ENCODE peak calls at places on chromosomes 12 and 14, in four cellular contexts. One of them, this sample, is unnamed.
A peak's percentile ranks its signal among the peaks of the same experiment; 100 is the strongest.

GRCh38 chr12:19967001-19967400 is 401.3 kb upstream of the PDE3A start:
- DNase-seq in mammary epithelial cell: no peak
- DNase-seq in right lobe of liver: no peak
- DNase-seq in MM.1S: no peak
- DNase-seq in this sample: no peak

GRCh38 chr14:101819251-101819990 is 57.9 kb downstream of the PPP2R5C start:
- DNase-seq in mammary epithelial cell: no peak
- DNase-seq in MM.1S: no peak
- DNase-seq in right lobe of liver: no peak
- DNase-seq in this sample: no peak

GRCh38 chr14:75993567-75994041 is 8.0 kb downstream of the IFT43 start:
- DNase-seq in right lobe of liver: no peak
- DNase-seq in mammary epithelial cell: no peak
- DNase-seq in MM.1S: no peak
- DNase-seq in this sample: no peak

GRCh38 chr12:95980437-95980836 is 15.7 kb downstream of the HAL start:
- DNase-seq in mammary epithelial cell: no peak
- DNase-seq in right lobe of liver: no peak
- DNase-seq in MM.1S: no peak
- DNase-seq in this sample: no peak

GRCh38 chr12:26297386-26298070 is 102.2 kb downstream of the SSPN start:
- DNase-seq in mammary epithelial cell: peak; percentile 87
- DNase-seq in MM.1S: no peak
- DNase-seq in right lobe of liver: no peak
- DNase-seq in this sample: no peak

GRCh38 chr14:61476737-61477410 is 155.5 kb downstream of the PRKCH start:
- DNase-seq in MM.1S: no peak
- DNase-seq in mammary epithelial cell: peak; percentile 90
- DNase-seq in right lobe of liver: peak; percentile 68
- DNase-seq in this sample: no peak

GRCh38 chr12:19234991-19235876 is 105.7 kb downstream of the PLEKHA5 start:
- DNase-seq in right lobe of liver: no peak
- DNase-seq in mammary epithelial cell: peak; percentile 23
- DNase-seq in MM.1S: no peak
- DNase-seq in this sample: no peak

GRCh38 chr14:105151131-105151837 is 17.3 kb downstream of the JAG2 start:
- DNase-seq in mammary epithelial cell: no peak
- DNase-seq in right lobe of liver: no peak
- DNase-seq in MM.1S: no peak
- DNase-seq in this sample: no peak

GRCh38 chr14:68248481-68249255 is 429.1 kb downstream of the RAD51B start:
- DNase-seq in mammary epithelial cell: peak; percentile 35
- DNase-seq in MM.1S: peak; percentile 11
- DNase-seq in right lobe of liver: no peak
- DNase-seq in this sample: peak; percentile 54

GRCh38 chr12:69511469-69511868 is 41.3 kb downstream of the FRS2 start:
- DNase-seq in mammary epithelial cell: no peak
- DNase-seq in MM.1S: no peak
- DNase-seq in right lobe of liver: no peak
- DNase-seq in this sample: no peak

GRCh38 chr14:88411039-88411438 is 25.6 kb downstream of the SPATA7 start:
- DNase-seq in right lobe of liver: no peak
- DNase-seq in MM.1S: no peak
- DNase-seq in mammary epithelial cell: no peak
- DNase-seq in this sample: peak; percentile 44

GRCh38 chr14:101881426-101881825 is 82.9 kb upstream of the DYNC1H1 start:
- DNase-seq in mammary epithelial cell: no peak
- DNase-seq in right lobe of liver: no peak
- DNase-seq in MM.1S: no peak
- DNase-seq in this sample: no peak

GRCh38 chr12:58395470-58395869 is 454.1 kb downstream of the ATP23 start:
- DNase-seq in MM.1S: no peak
- DNase-seq in mammary epithelial cell: peak; percentile 54
- DNase-seq in right lobe of liver: no peak
- DNase-seq in this sample: no peak

GRCh38 chr12:123055281-123055766 is 74.8 kb downstream of the ARL6IP4 start:
- DNase-seq in right lobe of liver: no peak
- DNase-seq in mammary epithelial cell: no peak
- DNase-seq in MM.1S: no peak
- DNase-seq in this sample: no peak

GRCh38 chr12:100688451-100688864 is 106.1 kb upstream of the ANO4 start:
- DNase-seq in mammary epithelial cell: peak; percentile 37
- DNase-seq in MM.1S: no peak
- DNase-seq in right lobe of liver: no peak
- DNase-seq in this sample: no peak

GRCh38 chr12:11998944-11999315 is 71.8 kb upstream of the BCL2L14 start:
- DNase-seq in mammary epithelial cell: no peak
- DNase-seq in right lobe of liver: no peak
- DNase-seq in MM.1S: no peak
- DNase-seq in this sample: no peak

GRCh38 chr12:115810580-115810979 is 466.9 kb downstream of the MED13L start:
- DNase-seq in MM.1S: no peak
- DNase-seq in mammary epithelial cell: no peak
- DNase-seq in right lobe of liver: no peak
- DNase-seq in this sample: no peak

GRCh38 chr12:34403706-34404376 is 381.5 kb downstream of the ALG10 start:
- DNase-seq in MM.1S: no peak
- DNase-seq in right lobe of liver: peak; percentile 30
- DNase-seq in mammary epithelial cell: no peak
- DNase-seq in this sample: peak; percentile 14

GRCh38 chr12:32944195-32944594 is 47.6 kb upstream of the PKP2 start:
- DNase-seq in MM.1S: no peak
- DNase-seq in right lobe of liver: no peak
- DNase-seq in mammary epithelial cell: peak; percentile 72
- DNase-seq in this sample: no peak

GRCh38 chr14:88439088-88439487 is 53.6 kb downstream of the SPATA7 start:
- DNase-seq in MM.1S: no peak
- DNase-seq in right lobe of liver: no peak
- DNase-seq in mammary epithelial cell: no peak
- DNase-seq in this sample: no peak

GRCh38 chr12:113007166-113007565 is 28.8 kb downstream of the OAS2 start:
- DNase-seq in mammary epithelial cell: peak; percentile 77
- DNase-seq in right lobe of liver: no peak
- DNase-seq in MM.1S: no peak
- DNase-seq in this sample: no peak

GRCh38 chr14:65095633-65096205 is 6.6 kb downstream of the MAX start:
- DNase-seq in mammary epithelial cell: no peak
- DNase-seq in MM.1S: no peak
- DNase-seq in right lobe of liver: peak; percentile 76
- DNase-seq in this sample: no peak

GRCh38 chr12:77323778-77324415 is 258.5 kb upstream of the E2F7 start:
- DNase-seq in mammary epithelial cell: no peak
- DNase-seq in right lobe of liver: no peak
- DNase-seq in MM.1S: no peak
- DNase-seq in this sample: no peak

GRCh38 chr12:1559729-1560128 is 34.7 kb downstream of the FBXL14 start:
- DNase-seq in MM.1S: no peak
- DNase-seq in mammary epithelial cell: no peak
- DNase-seq in right lobe of liver: no peak
- DNase-seq in this sample: no peak

GRCh38 chr12:68532204-68532886 is 78.4 kb upstream of the RAP1B start:
- DNase-seq in mammary epithelial cell: no peak
- DNase-seq in right lobe of liver: no peak
- DNase-seq in MM.1S: no peak
- DNase-seq in this sample: no peak

GRCh38 chr12:119249441-119249840 is 70.7 kb downstream of the HSPB8 start:
- DNase-seq in mammary epithelial cell: no peak
- DNase-seq in MM.1S: no peak
- DNase-seq in right lobe of liver: no peak
- DNase-seq in this sample: no peak

GRCh38 chr14:65260786-65261185 is 151.7 kb upstream of the FUT8 start:
- DNase-seq in right lobe of liver: no peak
- DNase-seq in mammary epithelial cell: no peak
- DNase-seq in MM.1S: no peak
- DNase-seq in this sample: no peak

GRCh38 chr12:96400631-96401060 is 407 bp upstream of the CDK17 start:
- DNase-seq in right lobe of liver: no peak
- DNase-seq in MM.1S: no peak
- DNase-seq in mammary epithelial cell: peak; percentile 45
- DNase-seq in this sample: no peak

GRCh38 chr12:58509116-58509885 is 411.0 kb downstream of the LRIG3 start:
- DNase-seq in MM.1S: no peak
- DNase-seq in mammary epithelial cell: peak; percentile 91
- DNase-seq in right lobe of liver: no peak
- DNase-seq in this sample: no peak

GRCh38 chr12:26658991-26659390 is 174.0 kb downstream of the ITPR2 start:
- DNase-seq in right lobe of liver: no peak
- DNase-seq in MM.1S: no peak
- DNase-seq in mammary epithelial cell: no peak
- DNase-seq in this sample: no peak

GRCh38 chr12:67018105-67018504 is 251.1 kb upstream of the CAND1 start:
- DNase-seq in right lobe of liver: no peak
- DNase-seq in MM.1S: no peak
- DNase-seq in mammary epithelial cell: no peak
- DNase-seq in this sample: no peak

GRCh38 chr12:104634044-104634443 is 177.3 kb downstream of the CHST11 start:
- DNase-seq in mammary epithelial cell: no peak
- DNase-seq in MM.1S: no peak
- DNase-seq in right lobe of liver: no peak
- DNase-seq in this sample: no peak

GRCh38 chr12:104877107-104877705 is 80.9 kb downstream of the SLC41A2 start:
- DNase-seq in MM.1S: no peak
- DNase-seq in mammary epithelial cell: peak; percentile 19
- DNase-seq in right lobe of liver: no peak
- DNase-seq in this sample: no peak

GRCh38 chr14:68580676-68581075 is 212.2 kb downstream of the ZFP36L1 start:
- DNase-seq in right lobe of liver: no peak
- DNase-seq in MM.1S: no peak
- DNase-seq in mammary epithelial cell: no peak
- DNase-seq in this sample: peak; percentile 20

GRCh38 chr12:16492240-16492639 is 113.7 kb downstream of the LMO3 start:
- DNase-seq in right lobe of liver: no peak
- DNase-seq in MM.1S: no peak
- DNase-seq in mammary epithelial cell: no peak
- DNase-seq in this sample: no peak

DNA sequence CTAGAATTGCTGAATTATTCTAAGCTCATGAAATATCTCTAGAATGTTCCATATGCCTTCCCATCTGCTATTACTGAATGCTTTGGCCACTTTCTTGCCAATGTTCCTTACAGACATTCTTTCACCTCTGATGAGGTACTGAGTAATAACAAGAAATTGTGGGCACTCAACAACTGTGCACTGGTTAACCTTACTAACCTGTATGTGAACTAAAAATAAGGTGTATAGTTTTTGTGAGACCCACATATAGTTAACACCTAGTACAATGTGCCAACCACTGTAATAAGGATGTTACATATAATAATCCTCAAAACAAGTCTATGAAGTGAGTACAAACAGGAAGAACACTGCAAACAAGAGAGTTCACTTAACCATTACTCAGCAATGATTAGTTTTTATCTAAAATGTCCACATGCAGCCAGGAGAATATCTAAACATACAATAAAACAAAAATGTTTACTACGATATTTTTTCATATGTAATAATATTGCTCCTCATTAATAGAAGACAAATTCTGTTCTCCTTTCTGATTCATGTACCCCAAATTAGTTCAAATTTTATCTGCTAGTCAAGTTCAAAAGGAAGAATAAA is 4.4 kb downstream of the DDHD1 start:
- DNase-seq in mammary epithelial cell: no peak
- DNase-seq in MM.1S: no peak
- DNase-seq in right lobe of liver: no peak
- DNase-seq in this sample: no peak
- H3K4me3 ChIP-seq in mammary epithelial cell: no peak overlapping the region
- H3K4me3 ChIP-seq in MM.1S: no peak overlapping the region
- H3K4me3 ChIP-seq in right lobe of liver: no peak overlapping the region
- H3K4me3 ChIP-seq in this sample: no peak overlapping the region

DNA sequence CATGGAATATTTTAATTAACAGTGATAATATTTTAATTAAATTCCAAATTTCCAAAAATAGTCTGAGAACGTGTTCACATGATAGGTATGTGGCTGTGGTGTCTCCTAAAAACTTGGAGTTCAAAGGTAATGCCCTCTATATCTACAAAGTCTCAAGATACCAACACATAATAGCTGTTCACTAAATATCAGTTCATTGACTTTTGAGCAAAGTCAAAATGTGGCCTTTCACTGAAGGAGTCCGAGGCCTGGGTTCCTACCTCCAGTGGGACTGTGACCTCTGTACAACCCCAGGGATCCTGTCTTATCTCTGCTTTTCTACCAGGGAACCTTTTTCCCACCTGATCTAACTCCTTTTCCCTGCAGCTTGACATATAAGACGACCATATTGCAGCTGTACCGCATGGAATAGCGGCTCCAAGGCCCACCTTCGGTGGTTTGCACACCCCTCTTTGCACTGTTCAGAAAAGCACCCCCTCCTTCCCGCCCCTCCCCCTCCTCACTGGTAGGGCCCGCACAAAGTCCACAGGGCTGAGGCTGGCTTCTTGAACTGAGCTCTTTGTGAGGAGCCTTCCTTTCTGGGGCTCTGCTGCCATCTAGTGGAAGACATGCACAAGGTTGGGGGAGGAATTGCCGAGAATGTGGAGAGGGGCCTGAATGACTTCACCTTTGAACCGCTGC is 3.1 kb downstream of the CCND2 start:
- DNase-seq in mammary epithelial cell: peak; percentile 76
- DNase-seq in MM.1S: peak; percentile 90
- DNase-seq in right lobe of liver: peak; percentile 82
- DNase-seq in this sample: no peak
- H3K4me1 ChIP-seq in mammary epithelial cell: peaks cover 40% of the 10 kb centered on the region
- H3K4me1 ChIP-seq in MM.1S: peaks cover 44% of the 10 kb centered on the region
- H3K4me1 ChIP-seq in right lobe of liver: no peaks in the 10 kb centered on the region
- H3K4me1 ChIP-seq in this sample: peaks cover 92% of the 10 kb centered on the region

DNA sequence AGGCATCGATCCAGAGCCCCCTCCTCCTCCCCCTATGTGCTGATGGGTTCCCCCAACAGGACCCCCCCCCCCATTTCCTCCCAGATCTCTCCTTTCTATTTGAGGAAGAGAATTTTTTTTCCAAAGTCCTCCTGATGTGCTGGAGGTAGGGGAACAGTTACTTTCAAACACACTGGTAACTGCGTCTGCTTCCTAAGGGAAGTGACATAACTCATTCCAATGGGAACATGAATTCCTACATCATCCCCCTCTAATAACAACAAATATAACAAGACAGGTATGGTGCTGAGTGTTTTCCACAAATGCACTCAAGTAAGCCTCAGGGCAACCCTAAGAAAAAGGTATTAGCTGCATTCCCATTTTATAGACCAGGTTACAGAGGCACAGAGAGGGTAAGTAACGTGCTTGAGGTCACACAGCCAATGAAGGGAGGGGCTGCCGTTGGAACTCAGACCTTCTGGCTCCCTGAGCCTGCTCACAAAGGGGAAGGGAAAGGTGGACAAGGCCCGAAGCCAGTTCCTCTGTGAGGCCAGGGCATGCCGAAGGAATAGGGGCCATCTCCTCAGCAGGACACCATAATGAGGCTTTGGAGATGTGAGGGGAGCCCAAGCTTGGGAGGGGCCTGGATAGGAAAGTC is 121.1 kb upstream of the NCOR2 start:
- DNase-seq in MM.1S: no peak
- DNase-seq in mammary epithelial cell: no peak
- DNase-seq in right lobe of liver: no peak
- DNase-seq in this sample: no peak
- H3K4me3 ChIP-seq in MM.1S: no peak overlapping the region
- H3K4me3 ChIP-seq in mammary epithelial cell: no peak overlapping the region
- H3K4me3 ChIP-seq in right lobe of liver: no peak overlapping the region
- H3K4me3 ChIP-seq in this sample: no peak overlapping the region

GRCh38 chr14:95463173-95463901 is 53.1 kb downstream of the SYNE3 start:
- DNase-seq in right lobe of liver: no peak
- DNase-seq in mammary epithelial cell: no peak
- DNase-seq in MM.1S: peak; percentile 72
- DNase-seq in this sample: no peak
- H3K4me1 ChIP-seq in right lobe of liver: no peaks in the 10 kb centered on the region
- H3K4me1 ChIP-seq in mammary epithelial cell: no peaks in the 10 kb centered on the region
- H3K4me1 ChIP-seq in MM.1S: peaks cover 41% of the 10 kb centered on the region
- H3K4me1 ChIP-seq in this sample: no peaks in the 10 kb centered on the region

This sample was measured in left lung.